ENCODE peak calls at places on chromosomes 13 and 19, in nine cellular contexts. H is NCI-H2107; W is activated CD8-positive, alpha-beta memory T cell treated with anti-CD3 and anti-CD28 coated beads for 24 hours; U is HS-27A; J is Karpas-422; E is HFFc6; T is RPMI7951; F is nephron progenitor cell; M is NCI-H2227 treated with DMSO at 0.1 percent for 48 hours. B is an unnamed sample.

GRCh38 chr13:73368608-73369007 is 309.8 kb downstream of the KLF5 start:
- DNase-seq in W (no peak), E (no peak), M (no peak), F (no peak), U (no peak), J (no peak), T (no peak), H (no peak), B (no peak)

GRCh38 chr19:18366027-18366435 is 19.9 kb upstream of the GDF15 start:
- DNase-seq in E (peak), M (no peak), W (no peak), J (no peak), T (peak), H (no peak), F (no peak), U (no peak), B (no peak)

GRCh38 chr13:48567521-48568331 is 34.8 kb upstream of the RCBTB2 start:
- DNase-seq in J (no peak), H (no peak), E (no peak), T (no peak), F (no peak), W (peak), M (no peak), U (no peak), B (no peak)

GRCh38 chr13:99926014-99926731 is 45.4 kb downstream of the ZIC5 start:
- DNase-seq in M (no peak), J (no peak), E (peak), W (no peak), T (peak), U (peak), F (peak), H (peak), B (no peak)

GRCh38 chr19:14150770-14151661 is 14.6 kb upstream of the ASF1B start:
- DNase-seq in M (no peak), F (no peak), U (no peak), J (no peak), E (no peak), H (no peak), W (no peak), T (no peak), B (no peak)

GRCh38 chr13:30618186-30618937 is 642 bp downstream of the USPL1 start:
- DNase-seq in W (no peak), T (no peak), U (no peak), M (peak), E (no peak), H (peak), F (peak), J (peak), B (no peak)

GRCh38 chr13:94073006-94073744 is 406.3 kb downstream of the DCT start:
- DNase-seq in T (peak), M (no peak), U (no peak), J (no peak), F (no peak), E (peak), H (no peak), W (no peak), B (no peak)

GRCh38 chr19:39845172-39845571 is 1.0 kb downstream of the FBL start:
- DNase-seq in J (peak), E (no peak), W (no peak), U (no peak), M (no peak), F (no peak), H (no peak), T (no peak), B (no peak)